ENCODE peak calls at places on chromosome 7, in ten cellular contexts. One of them, this sample, is unnamed.

GRCh38 chr7:13841284-13841683 is 148.2 kb downstream of the ETV1 start:
- DNase-seq in iPS-NIHi11: no peak
- DNase-seq in HEK293T: no peak
- DNase-seq in foreskin fibroblast: no peak
- DNase-seq in hippocampal formation: no peak
- DNase-seq in COLO829: no peak
- DNase-seq in nephron progenitor cell: no peak
- DNase-seq in upper lobe of right lung: no peak
- DNase-seq in left ventricle myocardium superior: no peak
- DNase-seq in activated CD4-positive, alpha-beta T cell treated with anti-CD3 and anti-CD28 coated beads, Interleukin-2, amount 10 ng/mL, durations not matched to agents 7 days and 5 days: no peak
- DNase-seq in this sample: no peak

GRCh38 chr7:42263971-42264370 is 27.0 kb upstream of the GLI3 start:
- DNase-seq in foreskin fibroblast: no peak
- DNase-seq in left ventricle myocardium superior: peak; percentile 61
- DNase-seq in activated CD4-positive, alpha-beta T cell treated with anti-CD3 and anti-CD28 coated beads, Interleukin-2, amount 10 ng/mL, durations not matched to agents 7 days and 5 days: no peak
- DNase-seq in iPS-NIHi11: peak; percentile 6
- DNase-seq in hippocampal formation: no peak
- DNase-seq in HEK293T: no peak
- DNase-seq in COLO829: no peak
- DNase-seq in upper lobe of right lung: no peak
- DNase-seq in nephron progenitor cell: no peak
- DNase-seq in this sample: no peak

GRCh38 chr7:20219446-20220292 is 2.5 kb upstream of the MACC1 start:
- DNase-seq in hippocampal formation: no peak
- DNase-seq in activated CD4-positive, alpha-beta T cell treated with anti-CD3 and anti-CD28 coated beads, Interleukin-2, amount 10 ng/mL, durations not matched to agents 7 days and 5 days: no peak
- DNase-seq in iPS-NIHi11: no peak
- DNase-seq in COLO829: no peak
- DNase-seq in left ventricle myocardium superior: peak; percentile 67
- DNase-seq in foreskin fibroblast: peak; percentile 88
- DNase-seq in upper lobe of right lung: peak; percentile 79
- DNase-seq in nephron progenitor cell: peak; percentile 7
- DNase-seq in HEK293T: no peak
- DNase-seq in this sample: peak; percentile 45

GRCh38 chr7:100348805-100349204 is 9.1 kb upstream of the PILRB start:
- DNase-seq in activated CD4-positive, alpha-beta T cell treated with anti-CD3 and anti-CD28 coated beads, Interleukin-2, amount 10 ng/mL, durations not matched to agents 7 days and 5 days: no peak
- DNase-seq in hippocampal formation: no peak
- DNase-seq in iPS-NIHi11: no peak
- DNase-seq in upper lobe of right lung: no peak
- DNase-seq in left ventricle myocardium superior: no peak
- DNase-seq in HEK293T: no peak
- DNase-seq in nephron progenitor cell: no peak
- DNase-seq in foreskin fibroblast: no peak
- DNase-seq in COLO829: no peak
- DNase-seq in this sample: no peak

GRCh38 chr7:18426564-18427226 is 68.9 kb upstream of the HDAC9 start:
- DNase-seq in COLO829: no peak
- DNase-seq in hippocampal formation: no peak
- DNase-seq in iPS-NIHi11: no peak
- DNase-seq in left ventricle myocardium superior: no peak
- DNase-seq in activated CD4-positive, alpha-beta T cell treated with anti-CD3 and anti-CD28 coated beads, Interleukin-2, amount 10 ng/mL, durations not matched to agents 7 days and 5 days: no peak
- DNase-seq in HEK293T: no peak
- DNase-seq in upper lobe of right lung: no peak
- DNase-seq in nephron progenitor cell: no peak
- DNase-seq in foreskin fibroblast: peak; percentile 70
- DNase-seq in this sample: no peak

GRCh38 chr7:70838292-70838907 is 293.5 kb upstream of the GALNT17 start:
- DNase-seq in nephron progenitor cell: no peak
- DNase-seq in COLO829: no peak
- DNase-seq in upper lobe of right lung: no peak
- DNase-seq in HEK293T: no peak
- DNase-seq in hippocampal formation: no peak
- DNase-seq in iPS-NIHi11: no peak
- DNase-seq in left ventricle myocardium superior: no peak
- DNase-seq in activated CD4-positive, alpha-beta T cell treated with anti-CD3 and anti-CD28 coated beads, Interleukin-2, amount 10 ng/mL, durations not matched to agents 7 days and 5 days: no peak
- DNase-seq in foreskin fibroblast: no peak
- DNase-seq in this sample: no peak

GRCh38 chr7:151808296-151809155 is 68.4 kb downstream of the PRKAG2 start:
- DNase-seq in hippocampal formation: no peak
- DNase-seq in COLO829: no peak
- DNase-seq in left ventricle myocardium superior: no peak
- DNase-seq in upper lobe of right lung: peak; percentile 54
- DNase-seq in activated CD4-positive, alpha-beta T cell treated with anti-CD3 and anti-CD28 coated beads, Interleukin-2, amount 10 ng/mL, durations not matched to agents 7 days and 5 days: no peak
- DNase-seq in iPS-NIHi11: no peak
- DNase-seq in HEK293T: no peak
- DNase-seq in foreskin fibroblast: peak; percentile 30
- DNase-seq in nephron progenitor cell: no peak
- DNase-seq in this sample: no peak

GRCh38 chr7:150336746-150337145 is 4.7 kb downstream of the RARRES2 start:
- DNase-seq in COLO829: no peak
- DNase-seq in HEK293T: no peak
- DNase-seq in activated CD4-positive, alpha-beta T cell treated with anti-CD3 and anti-CD28 coated beads, Interleukin-2, amount 10 ng/mL, durations not matched to agents 7 days and 5 days: no peak
- DNase-seq in hippocampal formation: no peak
- DNase-seq in foreskin fibroblast: no peak
- DNase-seq in iPS-NIHi11: no peak
- DNase-seq in nephron progenitor cell: no peak
- DNase-seq in left ventricle myocardium superior: no peak
- DNase-seq in upper lobe of right lung: no peak
- DNase-seq in this sample: no peak

GRCh38 chr7:98753176-98753575 is 116.6 kb downstream of the TMEM130 start:
- DNase-seq in HEK293T: no peak
- DNase-seq in left ventricle myocardium superior: no peak
- DNase-seq in activated CD4-positive, alpha-beta T cell treated with anti-CD3 and anti-CD28 coated beads, Interleukin-2, amount 10 ng/mL, durations not matched to agents 7 days and 5 days: no peak
- DNase-seq in nephron progenitor cell: no peak
- DNase-seq in iPS-NIHi11: no peak
- DNase-seq in hippocampal formation: no peak
- DNase-seq in foreskin fibroblast: no peak
- DNase-seq in upper lobe of right lung: no peak
- DNase-seq in COLO829: no peak
- DNase-seq in this sample: no peak

This sample was measured in neural crest cell.